ENCODE peak calls at places on chromosomes 3 and 15, in seven cellular contexts. V is activated T-cell treated with anti-CD3 and anti-CD28 coated beads, Interleukin-2, amount 50 U/mL, for 1 hour; J is stimulated activated CD4-positive, alpha-beta T cell treated with anti-CD3 and anti-CD28 coated beads, Interleukin-4, amount 100 ng/mL, for 24 hours; F is AG04450; O is stomach; Q is astrocyte of the spinal cord; R is foreskin fibroblast. B is an unnamed sample.

GRCh38 chr15:63041982-63042878 is at the start of gene TPM1:
- DNase-seq in V (peak), J (no peak), F (peak), O (peak), Q (peak), R (peak), B (peak)

GRCh38 chr15:62021991-62022600 is 38.2 kb downstream of the VPS13C start:
- DNase-seq in V (no peak), J (no peak), F (no peak), O (no peak), Q (no peak), R (no peak), B (no peak)

GRCh38 chr15:59300618-59301139 is 72.0 kb downstream of the MYO1E start:
- DNase-seq in V (no peak), J (no peak), F (no peak), O (peak), Q (no peak), R (no peak), B (peak)

GRCh38 chr3:78917541-78917940 is 850.3 kb downstream of the ROBO1 start:
- DNase-seq in V (no peak), J (no peak), F (no peak), O (no peak), Q (no peak), R (no peak), B (no peak)

GRCh38 chr3:185316740-185317407 is 46.1 kb upstream of the MAP3K13 start:
- DNase-seq in V (no peak), J (no peak), F (no peak), O (no peak), Q (no peak), R (no peak), B (peak)

GRCh38 chr3:50237133-50237651 is 1.2 kb downstream of the GNAI2 start:
- DNase-seq in V (peak), J (peak), F (no peak), O (no peak), Q (no peak), R (peak), B (peak)

GRCh38 chr3:151228291-151229125 is 25.5 kb upstream of the GPR171 start:
- DNase-seq in V (no peak), J (no peak), F (peak), O (peak), Q (peak), R (peak), B (peak)

GRCh38 chr15:44308874-44309273 is 20.4 kb downstream of the GOLM2 start:
- DNase-seq in V (no peak), J (no peak), F (no peak), O (no peak), Q (no peak), R (no peak), B (no peak)

GRCh38 chr3:195129072-195129643 is 141.8 kb downstream of the XXYLT1 start:
- DNase-seq in V (no peak), J (no peak), F (no peak), O (no peak), Q (no peak), R (no peak), B (no peak)

GRCh38 chr15:80779658-80780415 is 667 bp downstream of the CEMIP start:
- DNase-seq in V (no peak), J (no peak), F (no peak), O (no peak), Q (peak), R (no peak), B (peak)

GRCh38 chr3:194285859-194286197 is 65.3 kb downstream of the CPN2 start:
- DNase-seq in V (no peak), J (no peak), F (no peak), O (no peak), Q (peak), R (no peak), B (no peak)

GRCh38 chr15:67253517-67254237 is 784 bp downstream of the AAGAB start:
- DNase-seq in V (no peak), J (no peak), F (no peak), O (no peak), Q (peak), R (peak), B (peak)

GRCh38 chr3:118636841-118637240 is 397.8 kb downstream of the IGSF11 start:
- DNase-seq in V (no peak), J (no peak), F (no peak), O (no peak), Q (no peak), R (no peak), B (peak)

GRCh38 chr3:17928502-17929145 is 186.2 kb upstream of the TBC1D5 start:
- DNase-seq in V (no peak), J (no peak), F (no peak), O (no peak), Q (no peak), R (no peak), B (no peak)

GRCh38 chr3:39849992-39850706 is 40.7 kb downstream of the MYRIP start:
- DNase-seq in V (no peak), J (no peak), F (no peak), O (no peak), Q (no peak), R (no peak), B (no peak)

GRCh38 chr15:101127503-101128076 is 124.3 kb downstream of the CHSY1 start:
- DNase-seq in V (peak), J (peak), F (peak), O (peak), Q (peak), R (peak), B (peak)

GRCh38 chr3:42633544-42633943 is 20.0 kb upstream of the ZBTB47 start:
- DNase-seq in V (no peak), J (no peak), F (no peak), O (no peak), Q (no peak), R (no peak), B (no peak)

GRCh38 chr3:152245498-152246175 is 23.1 kb upstream of the MBNL1 start:
- DNase-seq in V (no peak), J (no peak), F (no peak), O (no peak), Q (no peak), R (no peak), B (no peak)

GRCh38 chr15:92612891-92613290 is 42.7 kb downstream of the FAM174B start:
- DNase-seq in V (no peak), J (no peak), F (no peak), O (peak), Q (no peak), R (no peak), B (no peak)

GRCh38 chr3:151562901-151563300 is 102.0 kb upstream of the IGSF10 start:
- DNase-seq in V (no peak), J (no peak), F (no peak), O (no peak), Q (no peak), R (no peak), B (no peak)

GRCh38 chr15:26648676-26649075 is 124.2 kb downstream of the GABRB3 start:
- DNase-seq in V (no peak), J (no peak), F (no peak), O (no peak), Q (no peak), R (no peak), B (no peak)

GRCh38 chr3:149605902-149606301 is 51.9 kb downstream of the WWTR1 start:
- DNase-seq in V (no peak), J (no peak), F (no peak), O (no peak), Q (peak), R (peak), B (peak)

GRCh38 chr15:77497942-77498361 is 77.3 kb downstream of the HMG20A start:
- DNase-seq in V (no peak), J (no peak), F (no peak), O (no peak), Q (peak), R (no peak), B (no peak)

GRCh38 chr3:139236336-139236735 is 107.5 kb upstream of the MRPS22 start:
- DNase-seq in V (no peak), J (no peak), F (no peak), O (no peak), Q (no peak), R (no peak), B (no peak)

GRCh38 chr3:110810356-110810755 is 261.3 kb upstream of the NECTIN3 start:
- DNase-seq in V (no peak), J (no peak), F (no peak), O (no peak), Q (peak), R (peak), B (no peak)

GRCh38 chr15:33729648-33730047 is 238.6 kb upstream of the CHRM5 start:
- DNase-seq in V (no peak), J (no peak), F (no peak), O (no peak), Q (no peak), R (no peak), B (no peak)

GRCh38 chr3:189269356-189269755 is 97.6 kb downstream of the TPRG1 start:
- DNase-seq in V (no peak), J (no peak), F (no peak), O (no peak), Q (no peak), R (no peak), B (peak)

GRCh38 chr3:168981396-168981795 is 682.1 kb downstream of the MECOM start:
- DNase-seq in V (no peak), J (no peak), F (no peak), O (no peak), Q (no peak), R (no peak), B (peak)

GRCh38 chr3:105823149-105823866 is 45.5 kb downstream of the CBLB start:
- DNase-seq in V (no peak), J (peak), F (peak), O (no peak), Q (peak), R (peak), B (peak)

GRCh38 chr3:60913474-60913873 is 337.8 kb downstream of the FHIT start:
- DNase-seq in V (no peak), J (no peak), F (no peak), O (no peak), Q (no peak), R (no peak), B (no peak)

GRCh38 chr3:36700537-36701248 is 63.7 kb downstream of the DCLK3 start:
- DNase-seq in V (no peak), J (peak), F (peak), O (no peak), Q (peak), R (peak), B (peak)

GRCh38 chr3:134621824-134622223 is 29.0 kb downstream of the KY start:
- DNase-seq in V (no peak), J (no peak), F (no peak), O (no peak), Q (peak), R (no peak), B (no peak)

GRCh38 chr15:49877871-49878511 is 241.0 kb downstream of the ATP8B4 start:
- DNase-seq in V (no peak), J (no peak), F (no peak), O (no peak), Q (no peak), R (peak), B (no peak)

GRCh38 chr3:134993011-134993410 is 198.0 kb downstream of the EPHB1 start:
- DNase-seq in V (no peak), J (no peak), F (no peak), O (no peak), Q (no peak), R (no peak), B (no peak)

GRCh38 chr15:88704791-88705768 is 66.3 kb downstream of the ISG20 start:
- DNase-seq in V (peak), J (no peak), F (no peak), O (peak), Q (peak), R (peak), B (no peak)

GRCh38 chr3:30944124-30944523 is 49.7 kb upstream of the GADL1 start:
- DNase-seq in V (no peak), J (no peak), F (no peak), O (no peak), Q (no peak), R (no peak), B (no peak)

GRCh38 chr3:65829228-65829627 is 209.5 kb downstream of the MAGI1 start:
- DNase-seq in V (no peak), J (no peak), F (no peak), O (no peak), Q (no peak), R (no peak), B (peak)

GRCh38 chr3:31391150-31391549 is 141.6 kb upstream of the STT3B start:
- DNase-seq in V (no peak), J (no peak), F (no peak), O (no peak), Q (no peak), R (no peak), B (no peak)

GRCh38 chr3:28308196-28308595 is 40.3 kb upstream of the ZCWPW2 start:
- DNase-seq in V (no peak), J (no peak), F (no peak), O (no peak), Q (no peak), R (no peak), B (no peak)

GRCh38 chr3:177050466-177051237 is 146.6 kb downstream of the TBL1XR1 start:
- DNase-seq in V (no peak), J (no peak), F (peak), O (no peak), Q (peak), R (peak), B (peak)